ENCODE peak calls at places on chromosomes 5 and 9, in six cellular contexts. X is left cardiac atrium, O is NCI-H524, E is T1000, L is AG20443, Z is WERI-Rb-1. P is an unnamed sample.

GRCh38 chr5:35183243-35183955 is 46.9 kb downstream of the PRLR start:
- DNase-seq in E (no peak), Z (peak), L (peak), X (no peak), O (peak), P (peak)

GRCh38 chr5:156094001-156094400 is 233.0 kb upstream of the SGCD start:
- DNase-seq in X (peak), E (no peak), L (peak), Z (no peak), O (no peak), P (no peak)

GRCh38 chr5:83720805-83721431 is at the start of gene HAPLN1:
- DNase-seq in X (no peak), O (no peak), Z (peak), E (no peak), L (peak), P (no peak)

GRCh38 chr9:96299823-96300222 is 2.2 kb downstream of the HSD17B3 start:
- DNase-seq in Z (peak), O (no peak), E (no peak), X (no peak), L (no peak), P (no peak)

GRCh38 chr5:40879163-40879942 is 29.9 kb upstream of the C7 start:
- DNase-seq in X (no peak), L (peak), E (no peak), Z (no peak), O (no peak), P (no peak)

GRCh38 chr9:130500340-130500771 is 55.6 kb downstream of the ASS1 start:
- DNase-seq in O (peak), Z (no peak), E (no peak), X (no peak), L (no peak), P (no peak)

GRCh38 chr9:112793213-112793810 is 42.8 kb downstream of the SNX30 start:
- DNase-seq in E (peak), L (peak), Z (peak), X (peak), O (peak), P (peak)

GRCh38 chr9:76403352-76403751 is 9.1 kb upstream of the RFK start:
- DNase-seq in O (peak), Z (no peak), L (peak), E (no peak), X (no peak), P (peak)

GRCh38 chr9:88579363-88579715 is 44.4 kb downstream of the NXNL2 start:
- DNase-seq in L (no peak), E (no peak), O (no peak), Z (peak), X (no peak), P (no peak)

GRCh38 chr5:122704247-122705036 is 70.4 kb upstream of the SNX2 start:
- DNase-seq in O (peak), X (no peak), L (peak), E (no peak), Z (no peak), P (no peak)

GRCh38 chr9:137388589-137389427 is 34.2 kb downstream of the EXD3 start:
- DNase-seq in X (no peak), E (no peak), Z (no peak), O (no peak), L (no peak), P (no peak)